ENCODE peak calls at places on chromosomes 4 and X, in eight cellular contexts. U is adipocyte, V is heart right ventricle, O is uterus, B is HepG2, G is GM23248, T is mesenchymal stem cell, K is mammary epithelial cell. D is an unnamed sample. For H3K9me3 and H3K36me3, the result is how much of the 10 kb centered on the place peaks cover.

GRCh38 chrX:40773809-40774208 is 38.5 kb upstream of the MED14 start:
- DNase-seq in U (peak), V (no peak), O (no peak), B (no peak), G (peak), T (peak), K (peak), D (no peak)

GRCh38 chr4:87317527-87317926 is 5.2 kb downstream of the HSD17B13 start:
- DNase-seq in U (no peak), V (no peak), O (no peak), B (peak), G (no peak), T (no peak), K (peak), D (no peak)

GRCh38 chrX:30748337-30748960 is 95.2 kb downstream of the GK start:
- DNase-seq in U (no peak), V (no peak), O (no peak), B (peak), G (no peak), T (no peak), K (no peak), D (no peak)

GRCh38 chr4:1604181-1604705 is 79.9 kb downstream of the FAM53A start:
- DNase-seq in U (peak), V (no peak), O (no peak), B (no peak), G (peak), T (no peak), K (no peak), D (no peak)

GRCh38 chrX:11970935-11971334 is 167.3 kb upstream of the FRMPD4 start:
- DNase-seq in U (no peak), V (no peak), O (no peak), B (no peak), G (peak), T (no peak), K (peak), D (peak)

GRCh38 chr4:13164783-13165371 is 319.3 kb downstream of the RAB28 start:
- DNase-seq in U (no peak), V (no peak), O (no peak), B (peak), G (no peak), T (no peak), K (no peak), D (no peak)

GRCh38 chrX:107716045-107716684 is 59.4 kb downstream of the TSC22D3 start:
- DNase-seq in U (peak), V (no peak), O (peak), B (no peak), G (peak), T (no peak), K (peak), D (peak)

GRCh38 chr4:15592799-15593198 is 62.4 kb downstream of the FBXL5 start:
- DNase-seq in U (no peak), V (no peak), O (no peak), B (no peak), G (no peak), T (no peak), K (no peak), D (no peak)

GRCh38 chrX:41491267-41492004 is 44.3 kb downstream of the NYX start:
- DNase-seq in U (peak), V (no peak), O (no peak), B (no peak), G (peak), T (peak), K (peak), D (peak)

GRCh38 chr4:90198086-90198847 is 71.1 kb downstream of the CCSER1 start:
- DNase-seq in U (no peak), V (no peak), O (no peak), B (no peak), G (no peak), T (no peak), K (peak), D (no peak)

GRCh38 chr4:93777081-93777460 is 51.5 kb upstream of the ATOH1 start:
- DNase-seq in U (no peak), V (no peak), O (no peak), B (no peak), G (no peak), T (no peak), K (no peak), D (no peak)

GRCh38 chr4:87512400-87512799 is 16.8 kb downstream of the SPARCL1 start:
- DNase-seq in U (no peak), V (no peak), O (no peak), B (no peak), G (no peak), T (no peak), K (no peak), D (no peak)

GRCh38 chr4:185082549-185082948 is 60.5 kb upstream of the SLC25A4 start:
- DNase-seq in U (no peak), V (no peak), O (no peak), B (no peak), G (peak), T (no peak), K (no peak), D (no peak)

GRCh38 chr4:177554966-177555574 is 112.8 kb upstream of the AGA start:
- DNase-seq in U (peak), V (peak), O (no peak), B (no peak), G (peak), T (peak), K (peak), D (no peak)

GRCh38 chrX:74453178-74453577 is 31.9 kb downstream of the SLC16A2 start:
- DNase-seq in U (no peak), V (no peak), O (no peak), B (no peak), G (no peak), T (no peak), K (peak), D (no peak)

GRCh38 chrX:134338527-134338926 is 101.5 kb downstream of the CCDC160 start:
- DNase-seq in U (no peak), V (no peak), O (no peak), B (no peak), G (no peak), T (no peak), K (no peak), D (no peak)

GRCh38 chrX:40952855-40953254 is 132.4 kb upstream of the USP9X start:
- DNase-seq in U (no peak), V (no peak), O (no peak), B (no peak), G (peak), T (peak), K (no peak), D (no peak)

GRCh38 chr4:176708771-176709311 is 83.9 kb downstream of the VEGFC start:
- DNase-seq in U (no peak), V (no peak), O (no peak), B (no peak), G (peak), T (no peak), K (no peak), D (no peak)

GRCh38 chr4:155407480-155407879 is 30.7 kb upstream of the MAP9 start:
- DNase-seq in U (no peak), V (no peak), O (no peak), B (no peak), G (no peak), T (no peak), K (no peak), D (no peak)

GRCh38 chrX:100194073-100194775 is 215.8 kb downstream of the PCDH19 start:
- DNase-seq in U (no peak), V (no peak), O (no peak), B (no peak), G (no peak), T (no peak), K (no peak), D (no peak)

GRCh38 chr4:6848717-6849305 is 60.8 kb upstream of the TBC1D14 start:
- DNase-seq in U (no peak), V (no peak), O (no peak), B (no peak), G (no peak), T (no peak), K (no peak), D (no peak)

GRCh38 chrX:113470166-113470565 is 629.5 kb upstream of the AMOT start:
- DNase-seq in U (no peak), V (no peak), O (no peak), B (no peak), G (no peak), T (no peak), K (no peak), D (no peak)

GRCh38 chr4:11165052-11165451 is 263.6 kb downstream of the HS3ST1 start:
- DNase-seq in U (no peak), V (no peak), O (no peak), B (no peak), G (no peak), T (peak), K (no peak), D (peak)

DNA sequence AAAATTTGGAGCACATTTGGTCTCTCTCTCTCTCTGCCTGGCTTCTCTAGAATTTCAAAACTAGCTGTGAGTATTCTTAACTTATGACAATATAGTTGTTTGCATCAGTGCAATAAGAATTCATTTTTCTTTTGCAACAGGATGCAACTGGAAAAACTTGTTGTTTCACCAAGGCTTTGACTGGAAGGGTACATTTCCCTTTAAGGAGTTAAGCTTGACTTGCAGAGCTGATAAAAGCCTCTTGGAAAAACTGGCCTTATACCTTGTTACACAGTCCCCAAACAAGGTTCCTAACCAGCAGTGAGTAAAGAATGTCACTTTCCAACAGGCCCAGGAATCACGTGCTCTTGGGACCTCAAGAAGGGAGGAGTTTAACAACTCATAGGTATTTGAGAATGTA is 25.9 kb upstream of the ZNF718 start:
- DNase-seq in U (no peak), V (no peak), O (no peak), B (no peak), G (no peak), T (no peak), K (no peak), D (no peak)
- H3K9me3 ChIP-seq in U (half or more), V (half or more), O (under half), B (half or more), G (under half), T (half or more), K (under half), D (under half)

GRCh38 chrX:78366576-78366975 is 39.2 kb upstream of the CYSLTR1 start:
- DNase-seq in U (no peak), V (no peak), O (no peak), B (no peak), G (no peak), T (no peak), K (no peak), D (no peak)
- H3K36me3 ChIP-seq in U (under half), V (under half), O (under half), B (under half), G (under half), T (under half), K (under half), D (under half)

GRCh38 chr4:182170417-182170935 is 72.7 kb upstream of the TENM3 start:
- DNase-seq in U (no peak), V (no peak), O (no peak), B (no peak), G (no peak), T (no peak), K (no peak), D (no peak)
- H3K4me3 ChIP-seq in U (no peak), V (no peak), O (no peak), B (no peak), G (no peak), T (no peak), K (no peak), D (no peak)

GRCh38 chrX:118964252-118964651 is 10.2 kb upstream of the LONRF3 start:
- DNase-seq in U (no peak), V (no peak), O (no peak), B (no peak), G (no peak), T (no peak), K (no peak), D (no peak)
- H3K9me3 ChIP-seq in U (under half), V (under half), O (under half), B (under half), G (under half), T (under half), K (under half), D (under half)

D was measured in MG63.